ENCODE peak calls at places on chromosome 13, in nine cellular contexts. Y is body of pancreas, G is brain microvascular endothelial cell, L is gastrocnemius medialis, J is Peyer's patch, M is thoracic aorta, X is aorta, Q is ovary, I is OCI-LY7. D is an unnamed sample.

GRCh38 chr13:83024955-83025594 is 857.2 kb downstream of the SLITRK1 start:
- DNase-seq in Y (no peak), G (no peak), L (no peak), J (no peak), M (no peak), X (no peak), Q (no peak), I (no peak), D (no peak)

GRCh38 chr13:51280379-51280940 is 58.3 kb downstream of the FAM124A start:
- DNase-seq in Y (no peak), G (no peak), L (no peak), J (no peak), M (no peak), X (no peak), Q (no peak), I (no peak), D (no peak)

GRCh38 chr13:108087813-108088212 is 127.5 kb downstream of the LIG4 start:
- DNase-seq in Y (no peak), G (no peak), L (no peak), J (no peak), M (no peak), X (no peak), Q (no peak), I (no peak), D (peak; percentile 16)

GRCh38 chr13:22162889-22163288 is 492.0 kb downstream of the FGF9 start:
- DNase-seq in Y (no peak), G (no peak), L (no peak), J (no peak), M (no peak), X (no peak), Q (no peak), I (no peak), D (no peak)

GRCh38 chr13:36685912-36686311 is 12.1 kb downstream of the SERTM1 start:
- DNase-seq in Y (no peak), G (peak; percentile 24), L (no peak), J (no peak), M (no peak), X (no peak), Q (no peak), I (no peak), D (no peak)

GRCh38 chr13:32153056-32153455 is 121.5 kb downstream of the FRY start:
- DNase-seq in Y (no peak), G (peak; percentile 40), L (no peak), J (no peak), M (no peak), X (no peak), Q (no peak), I (no peak), D (no peak)

GRCh38 chr13:98780451-98780850 is 28.0 kb upstream of the SLC15A1 start:
- DNase-seq in Y (no peak), G (no peak), L (no peak), J (no peak), M (no peak), X (no peak), Q (no peak), I (no peak), D (no peak)

GRCh38 chr13:106695139-106695538 is 127.2 kb upstream of the ARGLU1 start:
- DNase-seq in Y (no peak), G (no peak), L (no peak), J (no peak), M (no peak), X (no peak), Q (no peak), I (no peak), D (no peak)

GRCh38 chr13:104984296-104984818 is 1551.1 kb downstream of the EFNB2 start:
- DNase-seq in Y (no peak), G (peak; percentile 81), L (no peak), J (no peak), M (no peak), X (no peak), Q (no peak), I (no peak), D (peak; percentile 50)

GRCh38 chr13:100721885-100722512 is 47.4 kb upstream of the TMTC4 start:
- DNase-seq in Y (peak; percentile 68), G (peak; percentile 53), L (no peak), J (no peak), M (no peak), X (no peak), Q (no peak), I (peak; percentile 39), D (peak; percentile 16)

GRCh38 chr13:75787249-75787940 is 151.3 kb downstream of the LMO7 start:
- DNase-seq in Y (no peak), G (peak; percentile 48), L (no peak), J (no peak), M (no peak), X (no peak), Q (no peak), I (no peak), D (no peak)

GRCh38 chr13:50378513-50378970 is 363.3 kb downstream of the KCNRG start:
- DNase-seq in Y (no peak), G (no peak), L (no peak), J (no peak), M (no peak), X (no peak), Q (no peak), I (peak; percentile 85), D (no peak)

GRCh38 chr13:67966065-67966464 is 735.9 kb upstream of the PCDH9 start:
- DNase-seq in Y (no peak), G (no peak), L (no peak), J (no peak), M (no peak), X (no peak), Q (no peak), I (no peak), D (no peak)

GRCh38 chr13:40283666-40284065 is 382.8 kb downstream of the FOXO1 start:
- DNase-seq in Y (no peak), G (no peak), L (no peak), J (no peak), M (no peak), X (no peak), Q (no peak), I (no peak), D (no peak)
- H3K4me3 ChIP-seq in Y (no peak overlapping the region), G (no peak overlapping the region), L (no peak overlapping the region), J (no peak overlapping the region), M (no peak overlapping the region), X (no peak overlapping the region), Q (no peak overlapping the region), I (no peak overlapping the region), D (no peak overlapping the region)

GRCh38 chr13:110680852-110681251 is 25.1 kb downstream of the CARS2 start:
- DNase-seq in Y (no peak), G (no peak), L (no peak), J (no peak), M (no peak), X (no peak), Q (no peak), I (peak; percentile 35), D (no peak)
- H3K36me3 ChIP-seq in Y (no peaks in the 10 kb centered on the region), G (peaks cover 27% of the 10 kb centered on the region), L (no peaks in the 10 kb centered on the region), J (no peaks in the 10 kb centered on the region), M (peaks cover 42% of the 10 kb centered on the region), X (peaks cover 4% of the 10 kb centered on the region), Q (no peaks in the 10 kb centered on the region), I (peaks cover 42% of the 10 kb centered on the region), D (peaks cover 44% of the 10 kb centered on the region)

GRCh38 chr13:44619651-44620050 is 43.5 kb upstream of the TSC22D1 start:
- DNase-seq in Y (no peak), G (no peak), L (no peak), J (no peak), M (no peak), X (no peak), Q (no peak), I (no peak), D (no peak)

GRCh38 chr13:44617648-44618047 is 41.5 kb upstream of the TSC22D1 start:
- DNase-seq in Y (no peak), G (no peak), L (no peak), J (no peak), M (no peak), X (no peak), Q (no peak), I (no peak), D (no peak)

GRCh38 chr13:44622259-44622658 is 46.1 kb upstream of the TSC22D1 start:
- DNase-seq in Y (no peak), G (no peak), L (no peak), J (no peak), M (no peak), X (no peak), Q (no peak), I (no peak), D (no peak)

GRCh38 chr13:44620057-44620456 is 43.9 kb upstream of the TSC22D1 start:
- DNase-seq in Y (no peak), G (peak; percentile 5), L (no peak), J (no peak), M (no peak), X (no peak), Q (no peak), I (no peak), D (no peak)

DNA sequence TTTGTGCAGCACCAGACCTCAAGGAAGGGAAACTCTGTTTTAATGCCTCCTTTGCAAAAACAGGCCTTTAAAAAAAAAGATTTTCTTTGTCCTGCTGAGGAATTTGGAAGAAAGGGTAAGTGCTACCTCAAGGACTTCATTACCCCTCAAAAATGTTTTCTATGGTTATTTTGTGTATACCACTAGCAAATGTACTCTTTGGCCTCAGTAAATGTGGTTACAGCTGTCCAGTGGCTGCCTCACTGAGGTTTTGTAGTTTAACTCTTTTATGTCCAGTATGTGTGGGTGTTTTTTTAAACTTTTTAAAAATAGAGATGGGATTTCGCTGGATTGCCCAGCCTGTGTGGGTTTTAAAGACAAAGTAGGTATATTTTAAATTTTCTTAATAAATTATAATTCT is 42.2 kb upstream of the TSC22D1 start:
- DNase-seq in Y (no peak), G (no peak), L (no peak), J (no peak), M (no peak), X (no peak), Q (no peak), I (no peak), D (no peak)
- H3K27ac ChIP-seq in Y (no peak overlapping the region), G (no peak overlapping the region), L (no peak overlapping the region), J (no peak overlapping the region), M (no peak overlapping the region), X (no peak overlapping the region), Q (no peak overlapping the region), I (no peak overlapping the region), D (no peak overlapping the region)

GRCh38 chr13:95404141-95404882 is 103.1 kb upstream of the ABCC4 start:
- DNase-seq in Y (peak; percentile 83), G (peak; percentile 72), L (peak; percentile 50), J (peak; percentile 85), M (peak; percentile 13), X (peak; percentile 92), Q (peak; percentile 85), I (peak; percentile 63), D (peak; percentile 82)

DNA sequence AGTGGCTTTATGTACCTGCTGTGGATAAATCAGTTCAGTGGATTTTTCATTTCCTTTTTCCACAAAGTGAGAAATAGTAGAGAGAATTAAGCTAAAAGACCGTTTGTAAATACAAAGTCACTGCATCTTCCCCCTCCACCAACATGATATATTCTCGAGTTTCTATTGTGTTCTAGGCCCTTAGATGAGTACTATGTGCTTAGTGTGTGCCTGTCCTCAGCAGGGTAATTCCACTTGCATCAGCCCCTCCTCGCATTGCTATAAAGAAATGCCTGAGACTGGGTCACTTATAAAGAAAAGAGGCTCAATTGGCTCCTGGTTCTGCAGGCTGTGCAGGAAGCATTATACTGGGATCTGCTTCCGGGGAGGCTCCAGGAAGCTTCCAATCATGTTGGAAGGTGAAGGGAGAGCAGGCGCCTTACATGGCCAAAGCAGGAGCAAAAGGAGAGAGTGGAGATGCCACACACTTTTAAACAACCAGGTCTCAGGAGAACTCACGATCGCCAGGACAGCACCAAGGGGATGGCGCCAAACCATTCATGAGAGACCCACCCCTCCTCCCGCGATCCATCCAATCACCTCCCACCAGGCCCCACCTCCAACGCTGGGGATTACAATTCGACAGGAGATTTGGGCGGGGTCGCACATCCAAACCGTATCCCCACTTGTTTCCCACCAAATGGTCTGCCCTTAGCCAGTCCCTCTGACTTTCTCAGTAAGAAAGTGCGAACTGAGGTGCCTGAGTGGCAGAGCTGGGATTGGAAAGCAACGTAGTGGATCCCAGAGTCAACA is 102.3 kb upstream of the ABCC4 start:
- DNase-seq in Y (no peak), G (no peak), L (no peak), J (no peak), M (no peak), X (no peak), Q (peak; percentile 18), I (no peak), D (no peak)
- H3K4me3 ChIP-seq in Y (no peak overlapping the region), G (peak overlapping the region; percentile 54), L (peak overlapping the region; percentile 60), J (peak overlapping the region; percentile 35), M (peak overlapping the region; percentile 67), X (no peak overlapping the region), Q (no peak overlapping the region), I (no peak overlapping the region), D (no peak overlapping the region)